ENCODE peak calls at places on chromosomes 12 and 14, in five cellular contexts. One of them, this sample, is unnamed.

GRCh38 chr12:41368006-41368405 is 179.9 kb downstream of the PDZRN4 start:
- DNase-seq in SJSA1: no peak
- DNase-seq in activated naive CD8-positive, alpha-beta T cell treated with anti-CD3 and anti-CD28 coated beads for 36 hours: no peak
- DNase-seq in activated naive CD4-positive, alpha-beta T cell treated with Interleukin-2 at 50 U/mL for 16 hours: no peak
- DNase-seq in body of pancreas: no peak
- DNase-seq in this sample: no peak

GRCh38 chr14:72024043-72024407 is 91.8 kb downstream of the RGS6 start:
- DNase-seq in body of pancreas: peak; percentile 43
- DNase-seq in activated naive CD4-positive, alpha-beta T cell treated with Interleukin-2 at 50 U/mL for 16 hours: peak; percentile 26
- DNase-seq in activated naive CD8-positive, alpha-beta T cell treated with anti-CD3 and anti-CD28 coated beads for 36 hours: peak; percentile 19
- DNase-seq in SJSA1: no peak
- DNase-seq in this sample: peak; percentile 8

GRCh38 chr12:94263011-94263786 is 114.8 kb downstream of the PLXNC1 start:
- DNase-seq in activated naive CD4-positive, alpha-beta T cell treated with Interleukin-2 at 50 U/mL for 16 hours: peak; percentile 72
- DNase-seq in SJSA1: no peak
- DNase-seq in activated naive CD8-positive, alpha-beta T cell treated with anti-CD3 and anti-CD28 coated beads for 36 hours: peak; percentile 72
- DNase-seq in body of pancreas: no peak
- DNase-seq in this sample: peak; percentile 33

GRCh38 chr12:74747305-74747704 is 209.7 kb downstream of the ATXN7L3B start:
- DNase-seq in SJSA1: no peak
- DNase-seq in body of pancreas: no peak
- DNase-seq in activated naive CD4-positive, alpha-beta T cell treated with Interleukin-2 at 50 U/mL for 16 hours: no peak
- DNase-seq in activated naive CD8-positive, alpha-beta T cell treated with anti-CD3 and anti-CD28 coated beads for 36 hours: no peak
- DNase-seq in this sample: no peak

GRCh38 chr14:55851961-55852360 is 266.2 kb upstream of the PELI2 start:
- DNase-seq in body of pancreas: no peak
- DNase-seq in SJSA1: no peak
- DNase-seq in activated naive CD8-positive, alpha-beta T cell treated with anti-CD3 and anti-CD28 coated beads for 36 hours: no peak
- DNase-seq in activated naive CD4-positive, alpha-beta T cell treated with Interleukin-2 at 50 U/mL for 16 hours: no peak
- DNase-seq in this sample: no peak

GRCh38 chr12:98418357-98419075 is 96.9 kb upstream of the TMPO start:
- DNase-seq in body of pancreas: peak; percentile 78
- DNase-seq in SJSA1: peak; percentile 93
- DNase-seq in activated naive CD8-positive, alpha-beta T cell treated with anti-CD3 and anti-CD28 coated beads for 36 hours: no peak
- DNase-seq in activated naive CD4-positive, alpha-beta T cell treated with Interleukin-2 at 50 U/mL for 16 hours: no peak
- DNase-seq in this sample: peak; percentile 89

GRCh38 chr14:69405762-69406161 is 7.3 kb downstream of the SLC39A9 start:
- DNase-seq in activated naive CD8-positive, alpha-beta T cell treated with anti-CD3 and anti-CD28 coated beads for 36 hours: no peak
- DNase-seq in SJSA1: no peak
- DNase-seq in body of pancreas: no peak
- DNase-seq in activated naive CD4-positive, alpha-beta T cell treated with Interleukin-2 at 50 U/mL for 16 hours: no peak
- DNase-seq in this sample: no peak

GRCh38 chr12:47797432-47797831 is 22.3 kb downstream of the HDAC7 start:
- DNase-seq in activated naive CD4-positive, alpha-beta T cell treated with Interleukin-2 at 50 U/mL for 16 hours: no peak
- DNase-seq in body of pancreas: no peak
- DNase-seq in activated naive CD8-positive, alpha-beta T cell treated with anti-CD3 and anti-CD28 coated beads for 36 hours: peak; percentile 48
- DNase-seq in SJSA1: no peak
- DNase-seq in this sample: peak; percentile 44

GRCh38 chr12:120190985-120191480 is 3.5 kb downstream of the GCN1 start:
- DNase-seq in SJSA1: no peak
- DNase-seq in activated naive CD4-positive, alpha-beta T cell treated with Interleukin-2 at 50 U/mL for 16 hours: no peak
- DNase-seq in activated naive CD8-positive, alpha-beta T cell treated with anti-CD3 and anti-CD28 coated beads for 36 hours: no peak
- DNase-seq in body of pancreas: no peak
- DNase-seq in this sample: no peak

GRCh38 chr14:30854492-30854891 is 19.9 kb upstream of the COCH start:
- DNase-seq in body of pancreas: no peak
- DNase-seq in activated naive CD8-positive, alpha-beta T cell treated with anti-CD3 and anti-CD28 coated beads for 36 hours: no peak
- DNase-seq in activated naive CD4-positive, alpha-beta T cell treated with Interleukin-2 at 50 U/mL for 16 hours: no peak
- DNase-seq in SJSA1: no peak
- DNase-seq in this sample: no peak

GRCh38 chr14:56170028-56170427 is 51.8 kb downstream of the PELI2 start:
- DNase-seq in body of pancreas: no peak
- DNase-seq in activated naive CD4-positive, alpha-beta T cell treated with Interleukin-2 at 50 U/mL for 16 hours: no peak
- DNase-seq in activated naive CD8-positive, alpha-beta T cell treated with anti-CD3 and anti-CD28 coated beads for 36 hours: no peak
- DNase-seq in SJSA1: no peak
- DNase-seq in this sample: no peak

GRCh38 chr12:22856120-22856699 is 231.2 kb downstream of the ETNK1 start:
- DNase-seq in activated naive CD4-positive, alpha-beta T cell treated with Interleukin-2 at 50 U/mL for 16 hours: no peak
- DNase-seq in body of pancreas: no peak
- DNase-seq in SJSA1: no peak
- DNase-seq in activated naive CD8-positive, alpha-beta T cell treated with anti-CD3 and anti-CD28 coated beads for 36 hours: no peak
- DNase-seq in this sample: no peak

GRCh38 chr12:107955966-107956643 is 173.0 kb upstream of the WSCD2 start:
- DNase-seq in body of pancreas: no peak
- DNase-seq in activated naive CD4-positive, alpha-beta T cell treated with Interleukin-2 at 50 U/mL for 16 hours: no peak
- DNase-seq in SJSA1: no peak
- DNase-seq in activated naive CD8-positive, alpha-beta T cell treated with anti-CD3 and anti-CD28 coated beads for 36 hours: no peak
- DNase-seq in this sample: no peak

GRCh38 chr14:84785997-84786396 is 743.9 kb upstream of the FLRT2 start:
- DNase-seq in activated naive CD8-positive, alpha-beta T cell treated with anti-CD3 and anti-CD28 coated beads for 36 hours: no peak
- DNase-seq in activated naive CD4-positive, alpha-beta T cell treated with Interleukin-2 at 50 U/mL for 16 hours: no peak
- DNase-seq in body of pancreas: no peak
- DNase-seq in SJSA1: no peak
- DNase-seq in this sample: no peak

GRCh38 chr12:52023182-52023975 is 16.6 kb downstream of the TAMALIN start:
- DNase-seq in activated naive CD4-positive, alpha-beta T cell treated with Interleukin-2 at 50 U/mL for 16 hours: peak; percentile 91
- DNase-seq in activated naive CD8-positive, alpha-beta T cell treated with anti-CD3 and anti-CD28 coated beads for 36 hours: peak; percentile 91
- DNase-seq in SJSA1: peak; percentile 87
- DNase-seq in body of pancreas: peak; percentile 91
- DNase-seq in this sample: peak; percentile 93

GRCh38 chr12:66774921-66775320 is 96.0 kb upstream of the GRIP1 start:
- DNase-seq in activated naive CD4-positive, alpha-beta T cell treated with Interleukin-2 at 50 U/mL for 16 hours: no peak
- DNase-seq in body of pancreas: no peak
- DNase-seq in activated naive CD8-positive, alpha-beta T cell treated with anti-CD3 and anti-CD28 coated beads for 36 hours: no peak
- DNase-seq in SJSA1: no peak
- DNase-seq in this sample: no peak

GRCh38 chr12:2287151-2287550 is 234.4 kb downstream of the CACNA1C start:
- DNase-seq in activated naive CD8-positive, alpha-beta T cell treated with anti-CD3 and anti-CD28 coated beads for 36 hours: no peak
- DNase-seq in body of pancreas: no peak
- DNase-seq in SJSA1: no peak
- DNase-seq in activated naive CD4-positive, alpha-beta T cell treated with Interleukin-2 at 50 U/mL for 16 hours: no peak
- DNase-seq in this sample: no peak

GRCh38 chr12:121611306-121611705 is 15.0 kb upstream of the ORAI1 start:
- DNase-seq in SJSA1: no peak
- DNase-seq in activated naive CD4-positive, alpha-beta T cell treated with Interleukin-2 at 50 U/mL for 16 hours: peak; percentile 26
- DNase-seq in activated naive CD8-positive, alpha-beta T cell treated with anti-CD3 and anti-CD28 coated beads for 36 hours: no peak
- DNase-seq in body of pancreas: peak; percentile 14
- DNase-seq in this sample: peak; percentile 19

This sample was measured in transverse colon.